ENCODE peak calls at places on chromosomes 3 and 15, in six cellular contexts. L, R, S, V, E and I are unnamed samples.

GRCh38 chr15:33068007-33068441 is 126.5 kb downstream of the FMN1 start:
- DNase-seq in R (peak), S (peak), V (no peak), L (peak), E (peak), I (no peak)

GRCh38 chr3:151971194-151971771 is 97.8 kb downstream of the SUCNR1 start:
- DNase-seq in S (no peak), E (no peak), R (no peak), L (no peak), V (no peak), I (no peak)

GRCh38 chr3:151630035-151630434 is 103.7 kb upstream of the AADACL2 start:
- DNase-seq in V (no peak), L (no peak), R (no peak), E (no peak), S (no peak), I (no peak)

GRCh38 chr15:75531041-75531450 is 48.1 kb downstream of the PTPN9 start:
- DNase-seq in R (no peak), E (no peak), V (peak), S (no peak), L (peak), I (no peak)

GRCh38 chr15:83118291-83118827 is 10.9 kb downstream of the TM6SF1 start:
- DNase-seq in E (no peak), R (no peak), V (no peak), S (no peak), L (no peak), I (no peak)

GRCh38 chr3:190378240-190378891 is 9.6 kb upstream of the CLDN16 start:
- DNase-seq in V (no peak), E (no peak), S (no peak), R (no peak), L (no peak), I (no peak)

GRCh38 chr3:126126292-126126691 is 42.4 kb upstream of the SLC41A3 start:
- DNase-seq in L (no peak), S (no peak), R (no peak), E (no peak), V (no peak), I (peak)

GRCh38 chr3:12569836-12570235 is 12.9 kb downstream of the MKRN2 start:
- DNase-seq in L (no peak), E (no peak), V (no peak), R (no peak), S (no peak), I (no peak)

GRCh38 chr3:23764407-23764806 is 41.3 kb upstream of the UBE2E1 start:
- DNase-seq in V (no peak), L (no peak), E (no peak), R (no peak), S (no peak), I (no peak)

GRCh38 chr15:25741253-25741575 is 121.9 kb downstream of the ATP10A start:
- DNase-seq in S (no peak), L (peak), V (no peak), R (no peak), E (no peak), I (no peak)

GRCh38 chr3:134228035-134228434 is 22.6 kb downstream of the RYK start:
- DNase-seq in E (no peak), L (no peak), V (no peak), S (no peak), R (no peak), I (no peak)

GRCh38 chr15:67161881-67162280 is 92.6 kb downstream of the AAGAB start:
- DNase-seq in S (no peak), R (no peak), E (no peak), L (no peak), V (no peak), I (no peak)

GRCh38 chr15:89104172-89104564 is 15.9 kb downstream of the ABHD2 start:
- DNase-seq in S (no peak), E (no peak), L (no peak), R (no peak), V (peak), I (no peak)

GRCh38 chr15:75043509-75044257 is 20.3 kb downstream of the PPCDC start:
- DNase-seq in V (peak), E (peak), S (peak), R (no peak), L (peak), I (peak)

GRCh38 chr3:156728267-156728985 is 54.0 kb downstream of the TIPARP start:
- DNase-seq in R (no peak), V (no peak), E (no peak), L (no peak), S (peak), I (no peak)

GRCh38 chr3:149342413-149343340 is 9.2 kb upstream of the TM4SF18 start:
- DNase-seq in V (no peak), E (peak), S (no peak), R (peak), L (peak), I (no peak)

GRCh38 chr3:186800285-186800684 is 6.0 kb downstream of the RFC4 start:
- DNase-seq in S (no peak), L (no peak), R (no peak), E (no peak), V (no peak), I (no peak)

GRCh38 chr3:160454995-160455394 is 5.4 kb upstream of the TRIM59 start:
- DNase-seq in E (no peak), S (peak), R (no peak), L (no peak), V (no peak), I (no peak)

GRCh38 chr3:64027708-64028107 is 4.4 kb upstream of the PSMD6 start:
- DNase-seq in L (no peak), E (no peak), R (no peak), V (no peak), S (no peak), I (no peak)

GRCh38 chr3:47024932-47025331 is 45.5 kb downstream of the NBEAL2 start:
- DNase-seq in L (no peak), S (no peak), E (no peak), V (no peak), R (no peak), I (no peak)

GRCh38 chr3:45309876-45310275 is 78.5 kb upstream of the LARS2 start:
- DNase-seq in S (no peak), R (no peak), V (no peak), L (no peak), E (no peak), I (no peak)

GRCh38 chr15:61834076-61834697 is 226.1 kb downstream of the VPS13C start:
- DNase-seq in L (peak), V (peak), S (peak), R (peak), E (peak), I (peak)

GRCh38 chr15:38299216-38299615 is 46.6 kb downstream of the SPRED1 start:
- DNase-seq in E (no peak), S (no peak), L (no peak), R (no peak), V (no peak), I (no peak)

GRCh38 chr3:150275946-150276345 is 132.2 kb upstream of the TSC22D2 start:
- DNase-seq in S (no peak), R (no peak), E (no peak), L (no peak), V (no peak), I (no peak)

GRCh38 chr3:16568115-16568514 is 37.1 kb downstream of the DAZL start:
- DNase-seq in R (no peak), S (no peak), L (no peak), E (no peak), V (no peak), I (no peak)

GRCh38 chr15:69462030-69462492 is 9.4 kb downstream of the RPLP1 start:
- DNase-seq in V (no peak), E (no peak), S (peak), R (peak), L (no peak), I (no peak)

GRCh38 chr3:69871256-69871655 is 128.3 kb upstream of the SAMMSON start:
- DNase-seq in E (peak), L (no peak), R (no peak), V (no peak), S (peak), I (no peak)

GRCh38 chr3:120450914-120451669 is at the start of gene FSTL1:
- DNase-seq in V (no peak), S (no peak), E (no peak), R (peak), L (peak), I (no peak)

GRCh38 chr3:137692803-137693431 is 71.2 kb upstream of the SOX14 start:
- DNase-seq in R (peak), E (peak), S (peak), L (peak), V (no peak), I (no peak)